ENCODE peak calls at places on chromosome 11, in ten cellular contexts. S is heart right ventricle; H is brain microvascular endothelial cell; G is HL-60; L is breast epithelium; B is CD4-positive, alpha-beta T cell; R is IMR-90; V is psoas muscle; M is right cardiac atrium; Z is HCT116. O is an unnamed sample.

GRCh38 chr11:83722392-83722791 is 436.2 kb upstream of the CCDC90B start:
- DNase-seq in Z (no peak), R (no peak), H (no peak), S (no peak), L (no peak), M (no peak), B (no peak), G (no peak), V (no peak), O (no peak)

GRCh38 chr11:60880635-60881282 is 13.4 kb downstream of the ZP1 start:
- DNase-seq in B (no peak), G (no peak), R (no peak), L (no peak), M (no peak), H (no peak), V (no peak), Z (no peak), S (no peak), O (no peak)

GRCh38 chr11:14969922-14970323 is 2.2 kb downstream of the CALCA start:
- DNase-seq in M (peak), R (peak), S (no peak), B (peak), L (no peak), G (peak), H (peak), V (peak), Z (peak), O (no peak)

GRCh38 chr11:58629857-58630256 is 7.4 kb downstream of the CNTF start:
- DNase-seq in S (peak), V (no peak), Z (peak), H (peak), L (no peak), G (peak), R (peak), M (no peak), B (no peak), O (no peak)

GRCh38 chr11:2586091-2586792 is 113.6 kb downstream of the KCNQ1OT1 start:
- DNase-seq in H (no peak), V (peak), G (no peak), S (no peak), L (peak), M (no peak), R (no peak), Z (no peak), B (no peak), O (no peak)

GRCh38 chr11:134849833-134850232 is 437.8 kb upstream of the B3GAT1 start:
- DNase-seq in R (no peak), M (no peak), L (no peak), H (no peak), V (no peak), B (no peak), Z (no peak), S (no peak), G (no peak), O (no peak)

GRCh38 chr11:27385245-27385644 is 22.2 kb upstream of the CCDC34 start:
- DNase-seq in V (no peak), H (peak), G (no peak), S (no peak), L (no peak), R (peak), M (peak), Z (no peak), B (no peak), O (no peak)

GRCh38 chr11:18844753-18845367 is 53.3 kb upstream of the PTPN5 start:
- DNase-seq in V (no peak), B (no peak), H (peak), G (peak), Z (peak), S (no peak), M (no peak), L (no peak), R (peak), O (no peak)

GRCh38 chr11:78262710-78263109 is 74.0 kb downstream of the USP35 start:
- DNase-seq in L (no peak), V (no peak), M (no peak), G (no peak), R (peak), B (no peak), H (no peak), S (no peak), Z (no peak), O (no peak)

GRCh38 chr11:64226507-64227051 is 505 bp downstream of the NUDT22 start:
- DNase-seq in S (peak), R (no peak), V (peak), Z (no peak), B (no peak), L (no peak), G (peak), M (peak), H (no peak), O (peak)

DNA sequence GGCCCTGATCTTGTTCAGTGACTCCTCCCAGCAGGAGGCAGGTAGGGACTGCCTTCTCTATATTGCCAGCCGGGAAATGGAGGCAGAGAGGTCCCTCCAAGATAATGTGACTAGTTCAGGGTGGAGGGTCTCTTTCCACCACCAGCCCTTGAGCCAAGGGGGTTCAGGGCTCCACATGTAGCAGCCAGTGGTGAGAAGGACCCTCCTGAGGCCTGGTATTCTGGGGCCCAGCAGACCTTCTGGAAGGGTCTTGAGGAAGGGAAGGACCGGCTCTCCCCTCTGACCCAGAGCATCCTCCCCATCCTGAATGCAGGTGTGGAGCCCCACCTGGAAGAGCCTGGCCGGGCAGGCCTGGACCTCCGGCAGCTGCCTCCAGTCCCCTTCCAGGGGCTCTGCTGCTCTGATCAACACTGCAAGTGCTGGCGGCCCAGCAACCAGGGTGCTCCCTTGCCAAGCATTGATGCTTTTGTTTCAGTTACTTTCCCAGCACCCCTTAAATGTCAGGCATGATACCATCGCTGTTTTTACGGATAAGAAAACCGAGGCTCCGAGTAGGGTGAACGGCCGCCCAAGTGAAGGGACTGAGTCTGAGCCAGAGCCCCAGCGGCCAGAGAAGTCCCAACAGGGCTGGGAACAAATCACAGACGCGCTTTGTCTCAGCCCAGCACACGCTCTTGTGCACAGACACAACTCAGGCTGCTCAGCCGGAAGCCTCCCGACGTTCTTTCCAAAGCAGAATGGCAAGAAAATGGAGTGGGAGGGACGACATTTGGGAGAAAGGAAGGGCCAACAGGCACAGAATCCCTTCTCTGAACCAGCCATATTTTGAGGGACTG is 38.8 kb downstream of the DKK3 start:
- DNase-seq in V (no peak), M (peak), H (no peak), L (no peak), R (no peak), S (peak), B (no peak), G (no peak), Z (no peak), O (no peak)
- H3K27ac ChIP-seq in V (no peak), M (peak), H (no peak), L (no peak), R (no peak), S (peak), B (no peak), G (no peak), Z (no peak), O (peak)

GRCh38 chr11:128468106-128468505 is 119.3 kb downstream of the ETS1 start:
- DNase-seq in V (no peak), G (no peak), R (no peak), M (no peak), Z (no peak), L (no peak), S (no peak), H (no peak), B (no peak), O (no peak)

GRCh38 chr11:128472128-128473110 is 114.9 kb downstream of the ETS1 start:
- DNase-seq in Z (no peak), H (peak), V (no peak), L (no peak), S (no peak), R (peak), G (no peak), B (no peak), M (no peak), O (no peak)

GRCh38 chr11:128469220-128469619 is 118.1 kb downstream of the ETS1 start:
- DNase-seq in V (no peak), R (no peak), Z (no peak), B (no peak), S (no peak), M (no peak), G (no peak), H (no peak), L (no peak), O (no peak)

GRCh38 chr11:128471138-128471661 is 116.2 kb downstream of the ETS1 start:
- DNase-seq in R (no peak), M (no peak), B (no peak), G (no peak), S (no peak), V (no peak), L (no peak), Z (no peak), H (no peak), O (no peak)

DNA sequence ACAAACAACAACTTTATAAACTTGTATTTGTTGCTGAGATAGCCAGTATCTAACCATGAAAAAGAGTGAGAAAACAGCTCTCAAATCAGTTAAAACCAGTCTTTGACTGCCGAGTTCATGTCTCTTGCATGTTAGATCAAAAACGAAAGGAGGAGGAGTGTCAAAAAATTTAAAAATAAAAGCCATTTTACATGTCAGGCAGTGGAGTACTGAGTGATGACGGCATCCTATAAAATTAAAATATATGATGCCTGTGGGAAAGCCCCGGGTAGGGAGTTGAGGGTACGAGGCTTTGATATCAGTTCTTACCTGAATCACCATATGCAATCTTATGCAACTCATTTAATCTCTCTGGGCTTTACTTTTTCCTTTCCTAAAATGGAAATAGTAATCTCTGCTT is 117.3 kb downstream of the ETS1 start:
- DNase-seq in G (no peak), S (no peak), V (no peak), L (no peak), B (no peak), R (no peak), Z (no peak), H (no peak), M (no peak), O (no peak)
- H3K27ac ChIP-seq in G (no peak), S (peak), V (no peak), L (no peak), B (peak), R (no peak), Z (no peak), H (peak), M (no peak), O (no peak)

GRCh38 chr11:72965672-72966071 is 151.5 kb downstream of the ATG16L2 start:
- DNase-seq in B (no peak), Z (no peak), H (no peak), G (no peak), M (no peak), V (no peak), S (no peak), R (peak), L (no peak), O (no peak)
- H3K27ac ChIP-seq in B (no peak), Z (no peak), H (no peak), G (no peak), M (no peak), V (no peak), S (no peak), R (no peak), L (no peak), O (no peak)

GRCh38 chr11:124895471-124895971 is 2.1 kb downstream of the ROBO4 start:
- DNase-seq in M (no peak), S (no peak), H (no peak), B (no peak), Z (no peak), V (no peak), R (no peak), L (no peak), G (no peak), O (no peak)

GRCh38 chr11:124897681-124898680 is at the start of gene ROBO4:
- DNase-seq in G (no peak), S (peak), V (peak), M (peak), Z (peak), L (no peak), H (peak), B (no peak), R (peak), O (no peak)

GRCh38 chr11:124896821-124897391 is 759 bp downstream of the ROBO4 start:
- DNase-seq in B (no peak), V (peak), H (no peak), S (no peak), L (no peak), M (peak), G (no peak), R (no peak), Z (no peak), O (no peak)

GRCh38 chr11:124894606-124895430 is 2.8 kb downstream of the ROBO4 start:
- DNase-seq in L (no peak), V (no peak), G (no peak), B (no peak), M (no peak), H (no peak), Z (no peak), R (no peak), S (no peak), O (no peak)

DNA sequence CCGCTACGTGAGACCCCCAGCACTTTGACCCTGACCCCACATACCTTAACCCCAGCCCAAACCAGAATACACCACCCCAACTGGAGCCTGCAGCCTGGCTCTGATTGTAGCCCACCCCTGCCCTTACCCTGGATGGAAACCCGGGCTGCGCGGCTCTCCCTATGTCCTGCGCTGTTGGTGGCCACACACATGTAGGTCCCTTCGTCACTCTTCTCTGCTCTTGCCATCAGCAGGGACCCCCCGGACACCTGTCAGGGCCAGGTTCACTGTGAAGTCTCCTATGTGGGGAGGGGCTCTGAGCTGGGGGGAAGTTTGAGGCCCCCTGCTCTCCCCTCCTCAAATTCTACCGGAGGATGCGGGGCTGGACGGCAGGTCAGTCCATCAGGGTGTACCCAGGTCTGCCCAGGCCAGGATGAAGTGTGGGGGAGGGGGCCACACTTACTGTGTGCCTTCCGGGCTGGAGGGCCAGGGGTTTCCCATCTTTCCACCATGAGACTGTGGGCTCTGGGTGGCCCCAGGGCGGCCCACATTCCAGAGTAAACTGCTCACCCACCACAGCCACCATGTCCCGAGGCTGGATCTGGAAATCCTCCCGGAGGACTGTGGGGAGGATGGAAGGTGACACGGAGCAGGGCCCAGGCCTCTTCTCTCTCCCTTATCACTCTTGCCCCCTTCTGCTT is 1.5 kb downstream of the ROBO4 start:
- DNase-seq in R (no peak), G (no peak), L (no peak), V (no peak), Z (no peak), M (no peak), H (no peak), B (no peak), S (no peak), O (no peak)
- H3K27ac ChIP-seq in R (no peak), G (no peak), L (no peak), V (peak), Z (no peak), M (peak), H (no peak), B (no peak), S (peak), O (no peak)

DNA sequence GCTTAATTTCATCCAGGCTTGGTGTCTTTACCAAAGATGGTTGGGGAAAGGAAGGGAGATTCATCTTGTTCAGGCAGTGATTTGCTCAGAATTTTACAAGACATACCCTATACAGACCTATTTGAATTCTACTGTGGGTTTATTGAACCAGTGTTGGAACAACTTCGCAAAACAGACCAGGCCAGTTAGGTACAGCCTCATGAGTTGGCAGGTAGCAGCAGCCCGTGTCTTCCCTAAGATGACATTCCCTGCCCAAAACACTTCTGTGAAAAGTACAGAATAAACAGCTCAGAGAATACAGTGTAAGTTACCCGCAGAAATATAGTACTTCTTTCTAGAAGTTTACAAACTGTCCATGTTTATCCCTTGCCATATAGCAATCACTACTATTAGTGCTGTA is 102.4 kb upstream of the GAL start:
- DNase-seq in Z (no peak), H (no peak), R (no peak), B (no peak), S (no peak), M (no peak), V (no peak), G (no peak), L (no peak), O (no peak)
- H3K27ac ChIP-seq in Z (no peak), H (peak), R (no peak), B (no peak), S (peak), M (peak), V (peak), G (no peak), L (no peak), O (no peak)

GRCh38 chr11:126304457-126305072 is 705 bp downstream of the DCPS start:
- DNase-seq in B (no peak), S (no peak), Z (no peak), L (no peak), M (no peak), R (no peak), G (no peak), H (no peak), V (no peak), O (no peak)
- H3K27ac ChIP-seq in B (peak), S (peak), Z (peak), L (peak), M (no peak), R (peak), G (peak), H (no peak), V (peak), O (peak)